ENCODE peak calls at places on chromosomes 7 and 10, in seven cellular contexts. R is right lobe of liver; Z is esophagus muscularis mucosa; X is CD8-positive, alpha-beta T cell; B is stomach; V is uterus; F is GM06990. H is an unnamed sample.

GRCh38 chr10:124612611-124613498 is 131.3 kb downstream of the FAM53B start:
- DNase-seq in Z (no peak), V (peak; percentile 63), R (no peak), X (no peak), F (no peak), B (no peak), H (no peak)

GRCh38 chr7:31418928-31419327 is 78.4 kb upstream of the NEUROD6 start:
- DNase-seq in Z (no peak), F (no peak), B (no peak), V (no peak), R (no peak), X (no peak), H (no peak)

GRCh38 chr7:133081119-133081604 is 728 bp downstream of the CHCHD3 start:
- DNase-seq in Z (no peak), V (no peak), F (no peak), X (no peak), B (no peak), R (peak; percentile 52), H (no peak)

GRCh38 chr7:55877308-55877707 is 9.9 kb upstream of the ZNF713 start:
- DNase-seq in R (no peak), Z (no peak), F (no peak), X (no peak), B (no peak), V (no peak), H (no peak)

GRCh38 chr7:44309271-44310091 is 15.9 kb downstream of the CAMK2B start:
- DNase-seq in F (peak; percentile 46), R (peak; percentile 49), B (peak; percentile 67), X (peak; percentile 9), Z (peak; percentile 91), V (peak; percentile 55), H (peak; percentile 67)

GRCh38 chr7:6175642-6176041 is 96.8 kb downstream of the CYTH3 start:
- DNase-seq in Z (no peak), X (no peak), F (no peak), B (no peak), R (no peak), V (no peak), H (no peak)

GRCh38 chr7:93146036-93146435 is 2.1 kb downstream of the SAMD9L start:
- DNase-seq in B (no peak), Z (no peak), F (no peak), R (no peak), X (no peak), V (no peak), H (no peak)

GRCh38 chr10:69816963-69817605 is 15.4 kb downstream of the COL13A1 start:
- DNase-seq in B (no peak), V (no peak), X (no peak), F (no peak), R (no peak), Z (no peak), H (no peak)

GRCh38 chr10:59362991-59363390 is 642 bp upstream of the FAM13C start:
- DNase-seq in V (peak; percentile 68), R (peak; percentile 82), Z (peak; percentile 93), X (no peak), F (no peak), B (peak; percentile 50), H (peak; percentile 58)

GRCh38 chr7:122299935-122300606 is 4.5 kb downstream of the FEZF1 start:
- DNase-seq in Z (no peak), X (no peak), V (no peak), F (no peak), B (no peak), R (no peak), H (no peak)

GRCh38 chr7:20200361-20200760 is 16.8 kb downstream of the MACC1 start:
- DNase-seq in X (no peak), Z (no peak), R (no peak), V (no peak), F (no peak), B (no peak), H (no peak)

GRCh38 chr10:78851652-78852051 is 217.1 kb upstream of the ZMIZ1 start:
- DNase-seq in X (no peak), F (no peak), Z (no peak), V (no peak), B (no peak), R (no peak), H (no peak)

GRCh38 chr10:102313221-102313896 is 68.0 kb downstream of the GBF1 start:
- DNase-seq in F (no peak), X (no peak), Z (peak; percentile 86), V (no peak), B (no peak), R (no peak), H (no peak)

GRCh38 chr10:111716032-111716431 is 467.5 kb downstream of the GPAM start:
- DNase-seq in B (no peak), V (no peak), R (no peak), F (no peak), X (no peak), Z (no peak), H (no peak)

GRCh38 chr10:44437837-44438752 is 53.2 kb upstream of the CXCL12 start:
- DNase-seq in R (no peak), V (no peak), F (no peak), Z (peak; percentile 83), X (no peak), B (no peak), H (no peak)

GRCh38 chr10:128047337-128047736 is 78.9 kb downstream of the MKI67 start:
- DNase-seq in F (peak; percentile 70), B (peak; percentile 90), R (peak; percentile 72), Z (no peak), X (peak; percentile 73), V (peak; percentile 27), H (peak; percentile 94)

GRCh38 chr7:53272081-53272480 is 236.6 kb downstream of the POM121L12 start:
- DNase-seq in R (no peak), Z (no peak), X (no peak), V (no peak), F (no peak), B (no peak), H (no peak)

GRCh38 chr7:4861673-4862072 is at the start of gene PAPOLB:
- DNase-seq in F (no peak), X (peak; percentile 13), R (no peak), B (no peak), Z (no peak), V (no peak), H (no peak)

GRCh38 chr10:110153396-110153795 is 54.0 kb upstream of the MXI1 start:
- DNase-seq in R (no peak), F (no peak), B (no peak), Z (no peak), X (no peak), V (no peak), H (no peak)

GRCh38 chr7:137820156-137820555 is 26.6 kb downstream of the DGKI start:
- DNase-seq in X (no peak), R (no peak), V (no peak), F (no peak), B (no peak), Z (no peak), H (no peak)

GRCh38 chr10:29969255-29970011 is 90.0 kb downstream of the JCAD start:
- DNase-seq in Z (no peak), R (no peak), V (no peak), B (no peak), F (no peak), X (no peak), H (no peak)
- H3K4me3 ChIP-seq in Z (no peak overlapping the region), R (no peak overlapping the region), V (no peak overlapping the region), B (no peak overlapping the region), F (no peak overlapping the region), X (no peak overlapping the region), H (no peak overlapping the region)

DNA sequence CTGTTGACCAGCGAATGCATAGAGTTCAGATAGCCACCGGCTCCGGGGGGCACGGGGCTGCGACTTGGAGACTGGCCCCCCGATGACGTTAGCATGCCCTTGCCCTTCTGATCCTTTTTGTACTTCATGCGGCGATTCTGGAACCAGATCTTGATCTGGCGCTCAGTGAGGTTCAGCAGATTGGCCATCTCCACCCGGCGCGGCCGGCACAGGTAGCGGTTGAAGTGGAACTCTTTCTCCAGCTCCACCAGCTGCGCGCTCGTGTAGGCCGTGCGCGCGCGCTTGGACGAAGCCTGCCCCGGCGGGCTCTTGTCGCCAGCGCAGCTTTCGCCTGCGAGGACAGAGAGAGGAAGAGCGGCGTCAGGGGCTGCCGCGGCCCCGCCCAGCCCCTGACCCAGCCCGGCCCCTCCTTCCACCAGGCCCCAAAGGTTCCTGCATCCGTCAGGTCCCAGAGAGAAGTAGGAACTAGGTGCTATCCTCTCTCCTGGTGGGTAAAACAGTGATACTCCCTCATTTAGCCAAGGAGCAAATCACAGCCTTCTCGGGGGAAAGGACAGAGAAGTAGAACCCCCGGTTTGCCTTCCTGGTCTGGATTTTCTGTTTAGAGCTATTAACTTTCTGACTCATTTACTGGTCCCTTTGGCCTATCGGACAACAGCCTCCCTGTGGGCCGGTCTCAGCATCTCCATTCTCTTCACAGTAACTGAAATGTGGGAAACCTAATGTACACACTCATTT is 6.1 kb upstream of the HOXA2 start:
- DNase-seq in X (no peak), V (no peak), R (no peak), B (no peak), F (no peak), Z (no peak), H (peak; percentile 54)
- H3K4me3 ChIP-seq in X (no peak overlapping the region), V (no peak overlapping the region), R (no peak overlapping the region), B (peak overlapping the region; percentile 46), F (no peak overlapping the region), Z (peak overlapping the region; percentile 96), H (peak overlapping the region; percentile 49)

GRCh38 chr10:4132216-4132556 is 347.2 kb upstream of the KLF6 start:
- DNase-seq in B (no peak), X (no peak), V (no peak), Z (no peak), F (no peak), R (no peak), H (no peak)
- H3K4me3 ChIP-seq in B (no peak overlapping the region), X (no peak overlapping the region), V (no peak overlapping the region), Z (no peak overlapping the region), F (no peak overlapping the region), R (no peak overlapping the region), H (no peak overlapping the region)

GRCh38 chr7:18788026-18788425 is 292.5 kb downstream of the HDAC9 start:
- DNase-seq in F (no peak), R (no peak), Z (no peak), V (no peak), X (no peak), B (no peak), H (no peak)

GRCh38 chr7:18796216-18796615 is 300.7 kb downstream of the HDAC9 start:
- DNase-seq in V (no peak), B (no peak), F (no peak), R (no peak), X (no peak), Z (no peak), H (no peak)

GRCh38 chr7:18798018-18798906 is 302.7 kb downstream of the HDAC9 start:
- DNase-seq in F (no peak), B (no peak), V (no peak), R (no peak), X (no peak), Z (no peak), H (no peak)

DNA sequence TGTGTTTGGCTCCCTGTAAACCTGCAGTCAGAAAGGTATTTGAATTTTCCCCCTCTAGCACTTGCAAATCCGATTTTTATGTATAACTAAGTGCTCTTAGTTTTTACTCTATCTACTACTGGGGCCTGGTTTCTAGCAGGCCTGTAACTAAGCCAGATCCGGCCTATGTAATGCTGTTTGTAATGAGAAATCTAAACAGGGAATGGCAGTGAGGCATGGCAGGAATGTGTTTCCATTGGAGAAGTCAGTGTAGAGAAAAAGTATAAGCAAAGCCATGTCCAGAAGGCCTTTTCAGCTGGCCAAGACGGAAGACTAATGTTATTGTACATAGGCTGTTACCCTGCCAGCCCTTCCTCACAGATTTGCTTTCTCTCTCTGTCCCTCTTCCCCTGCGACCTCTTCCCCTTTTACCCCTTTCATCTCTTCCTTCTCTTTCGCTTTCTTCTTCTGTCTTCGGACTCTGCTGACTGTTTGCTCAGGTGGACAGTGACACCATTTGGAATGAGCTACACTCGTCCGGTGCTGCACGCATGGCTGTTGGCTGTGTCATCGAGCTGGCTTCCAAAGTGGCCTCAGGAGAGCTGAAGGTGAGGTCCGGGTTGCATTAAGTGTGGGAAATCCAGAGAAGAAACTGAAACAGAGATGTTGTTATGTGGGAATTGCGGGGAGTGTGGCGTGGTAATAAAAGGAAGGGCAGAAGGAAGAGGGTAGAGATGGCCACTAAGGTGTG is 297.5 kb downstream of the HDAC9 start:
- DNase-seq in X (no peak), B (no peak), R (no peak), V (no peak), F (no peak), Z (no peak), H (no peak)
- H3K4me3 ChIP-seq in X (no peak overlapping the region), B (peak overlapping the region; percentile 29), R (no peak overlapping the region), V (no peak overlapping the region), F (no peak overlapping the region), Z (peak overlapping the region; percentile 24), H (no peak overlapping the region)